ENCODE peak calls at places on chromosomes 13 and 19, in five cellular contexts. U is activated CD4-positive, alpha-beta memory T cell treated with anti-CD3 and anti-CD28 coated beads, Interleukin-2, amount 10 ng/mL, durations not matched to agents 7 days and 5 days; W is amygdala; A is heart right ventricle; T is endothelial cell. D is an unnamed sample.

GRCh38 chr13:109862627-109863026 is 76.2 kb upstream of the IRS2 start:
- DNase-seq in U (no peak), W (no peak), A (no peak), T (no peak), D (no peak)

GRCh38 chr19:39603825-39604224 is 1.5 kb downstream of the LGALS13 start:
- DNase-seq in U (no peak), W (no peak), A (no peak), T (no peak), D (no peak)

GRCh38 chr19:38869836-38870607 is 8.1 kb downstream of the RINL start:
- DNase-seq in U (peak), W (peak), A (peak), T (peak), D (peak)

GRCh38 chr19:4591296-4591695 is 31.8 kb upstream of the SEMA6B start:
- DNase-seq in U (no peak), W (no peak), A (no peak), T (no peak), D (no peak)

GRCh38 chr19:44438441-44438840 is 9.8 kb downstream of the ZNF229 start:
- DNase-seq in U (no peak), W (no peak), A (no peak), T (no peak), D (no peak)

GRCh38 chr19:41795031-41795461 is 1.3 kb upstream of the CEACAM3 start:
- DNase-seq in U (peak), W (peak), A (no peak), T (peak), D (no peak)

GRCh38 chr13:111792956-111793355 is 274.0 kb upstream of the SOX1 start:
- DNase-seq in U (no peak), W (no peak), A (no peak), T (no peak), D (no peak)

GRCh38 chr13:31846182-31846938 is 107.0 kb downstream of the RXFP2 start:
- DNase-seq in U (peak), W (peak), A (peak), T (peak), D (peak)

GRCh38 chr19:17370026-17370587 is 7.0 kb downstream of the PLVAP start:
- DNase-seq in U (no peak), W (no peak), A (no peak), T (no peak), D (no peak)

GRCh38 chr13:45315520-45316167 is 25.3 kb downstream of the TPT1 start:
- DNase-seq in U (no peak), W (no peak), A (peak), T (no peak), D (no peak)

GRCh38 chr19:810077-810855 is 11.5 kb downstream of the PLPPR3 start:
- DNase-seq in U (no peak), W (no peak), A (no peak), T (no peak), D (no peak)

GRCh38 chr19:56567274-56568120 is at the start of gene ZNF470:
- DNase-seq in U (peak), W (peak), A (peak), T (peak), D (peak)

GRCh38 chr13:74066937-74067336 is 67.3 kb downstream of the KLF12 start:
- DNase-seq in U (no peak), W (no peak), A (no peak), T (no peak), D (no peak)

GRCh38 chr13:36736119-36736726 is 62.4 kb downstream of the SERTM1 start:
- DNase-seq in U (peak), W (peak), A (no peak), T (peak), D (peak)

D was measured in ecto neural progenitor cell.